ENCODE peak calls at places on chromosomes 4 and X, in eight cellular contexts. V, F, J, A, Q, K, B and U are unnamed samples.

GRCh38 chr4:156906325-156906724 is 65.3 kb downstream of the PDGFC start:
- DNase-seq in V (no peak), F (no peak), J (no peak), A (no peak), Q (no peak), K (no peak), B (no peak), U (no peak)

GRCh38 chr4:65917486-65917885 is 247.2 kb upstream of the EPHA5 start:
- DNase-seq in V (no peak), F (no peak), J (no peak), A (no peak), Q (no peak), K (no peak), B (no peak), U (no peak)

GRCh38 chr4:85039526-85039925 is 73.0 kb upstream of the WDFY3 start:
- DNase-seq in V (no peak), F (no peak), J (peak; percentile 64), A (peak; percentile 54), Q (no peak), K (no peak), B (no peak), U (peak; percentile 5)

GRCh38 chrX:109783712-109784109 is 50.7 kb upstream of the ACSL4 start:
- DNase-seq in V (no peak), F (no peak), J (peak; percentile 10), A (no peak), Q (no peak), K (no peak), B (no peak), U (no peak)

GRCh38 chr4:19722404-19722803 is 529.3 kb upstream of the SLIT2 start:
- DNase-seq in V (no peak), F (no peak), J (no peak), A (no peak), Q (no peak), K (no peak), B (no peak), U (no peak)

GRCh38 chrX:40299028-40299479 is 201.3 kb upstream of the BCOR start:
- DNase-seq in V (peak; percentile 74), F (no peak), J (no peak), A (no peak), Q (no peak), K (no peak), B (no peak), U (no peak)

GRCh38 chr4:101669138-101669831 is 121.2 kb upstream of the BANK1 start:
- DNase-seq in V (no peak), F (no peak), J (no peak), A (no peak), Q (no peak), K (no peak), B (no peak), U (no peak)

GRCh38 chr4:6561173-6561516 is 13.8 kb upstream of the MAN2B2 start:
- DNase-seq in V (no peak), F (no peak), J (no peak), A (no peak), Q (no peak), K (no peak), B (no peak), U (no peak)

GRCh38 chr4:95510145-95510544 is 38.6 kb downstream of the UNC5C start:
- DNase-seq in V (peak; percentile 55), F (no peak), J (no peak), A (peak; percentile 17), Q (no peak), K (no peak), B (no peak), U (no peak)

GRCh38 chrX:31209005-31209612 is 137.3 kb upstream of the FTHL17 start:
- DNase-seq in V (no peak), F (no peak), J (no peak), A (no peak), Q (no peak), K (no peak), B (no peak), U (peak; percentile 55)

GRCh38 chr4:33837043-33837442 is 2407.3 kb downstream of the ARAP2 start:
- DNase-seq in V (no peak), F (peak; percentile 29), J (peak; percentile 22), A (peak; percentile 0), Q (peak; percentile 35), K (no peak), B (no peak), U (peak; percentile 50)

GRCh38 chrX:103730746-103731508 is 20.2 kb downstream of the TMEM31 start:
- DNase-seq in V (no peak), F (peak; percentile 21), J (no peak), A (no peak), Q (peak; percentile 24), K (no peak), B (peak; percentile 15), U (peak; percentile 49)

GRCh38 chr4:137819964-137820383 is 287.7 kb upstream of the PCDH18 start:
- DNase-seq in V (peak; percentile 81), F (peak; percentile 18), J (peak; percentile 22), A (peak; percentile 53), Q (peak; percentile 24), K (no peak), B (no peak), U (no peak)

DNA sequence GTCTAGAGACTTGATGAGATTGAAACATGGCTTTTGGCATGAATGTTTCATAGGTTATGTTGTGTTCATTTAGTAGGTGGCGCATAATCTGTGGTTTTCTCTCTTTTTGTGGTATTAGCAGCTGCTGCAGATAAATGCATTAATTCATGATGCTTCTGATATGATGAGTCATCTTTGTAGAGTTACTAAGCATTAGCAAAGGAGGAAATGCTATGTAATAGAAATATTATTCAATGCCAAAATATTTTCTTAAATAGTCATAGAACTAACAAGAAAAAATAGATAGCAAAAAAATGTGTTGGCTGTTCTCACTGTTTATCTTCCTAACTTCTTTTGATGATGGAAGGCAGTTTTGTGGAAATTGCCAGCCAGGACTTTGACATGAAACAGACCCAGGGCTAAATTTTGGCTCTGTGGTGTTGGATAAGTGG is 3.6 kb downstream of the ZXDB start:
- DNase-seq in V (peak; percentile 1), F (peak; percentile 20), J (no peak), A (peak; percentile 28), Q (peak; percentile 22), K (no peak), B (no peak), U (peak; percentile 36)
- H3K4me3 ChIP-seq in V (peak overlapping the region; percentile 50), F (peak overlapping the region; percentile 42), J (peak overlapping the region; percentile 0), A (peak overlapping the region; percentile 34), Q (peak overlapping the region; percentile 24), K (no peak overlapping the region), B (peak overlapping the region; percentile 49), U (peak overlapping the region; percentile 23)

DNA sequence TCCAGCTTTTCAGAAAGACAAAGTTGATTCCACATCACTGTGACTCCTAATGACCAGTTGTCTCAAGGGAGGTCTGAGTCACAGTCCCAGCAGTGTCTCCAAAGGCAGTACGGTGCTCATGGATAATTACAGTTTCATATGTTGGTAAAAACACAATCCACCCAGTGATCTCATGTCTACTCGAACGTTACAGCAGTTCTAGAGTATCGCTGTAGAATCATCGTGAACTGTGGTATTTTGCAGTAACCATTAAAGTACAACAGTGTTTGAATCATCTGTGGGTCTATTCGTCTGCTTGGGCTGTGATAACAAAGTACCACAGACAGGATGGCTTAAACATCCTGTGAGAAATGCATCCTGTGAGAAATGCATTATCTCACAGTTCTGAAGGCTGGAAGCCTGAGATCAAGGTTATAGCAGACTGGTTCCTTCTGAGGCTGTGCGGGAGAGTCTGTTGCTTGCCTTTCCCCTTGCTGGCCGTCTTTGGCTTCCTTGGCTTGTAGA is 121.1 kb upstream of the SORBS2 start:
- DNase-seq in V (no peak), F (no peak), J (no peak), A (no peak), Q (no peak), K (peak; percentile 71), B (no peak), U (peak; percentile 56)
- TF ChIP-seq CTCF in V (no peak), F (no peak), J (no peak), A (no peak), Q (no peak), K (no peak), B (no peak), U (no peak)

GRCh38 chr4:140720387-140721087 is 35.6 kb downstream of the TBC1D9 start:
- DNase-seq in V (no peak), F (no peak), J (no peak), A (no peak), Q (no peak), K (no peak), B (no peak), U (no peak)

GRCh38 chr4:140719022-140719421 is 37.2 kb downstream of the TBC1D9 start:
- DNase-seq in V (no peak), F (no peak), J (no peak), A (no peak), Q (no peak), K (no peak), B (no peak), U (peak; percentile 31)

GRCh38 chr4:140719693-140720092 is 36.5 kb downstream of the TBC1D9 start:
- DNase-seq in V (no peak), F (no peak), J (no peak), A (no peak), Q (no peak), K (no peak), B (no peak), U (no peak)

GRCh38 chr4:140718240-140718639 is 37.9 kb downstream of the TBC1D9 start:
- DNase-seq in V (no peak), F (no peak), J (peak; percentile 79), A (no peak), Q (no peak), K (no peak), B (no peak), U (no peak)

DNA sequence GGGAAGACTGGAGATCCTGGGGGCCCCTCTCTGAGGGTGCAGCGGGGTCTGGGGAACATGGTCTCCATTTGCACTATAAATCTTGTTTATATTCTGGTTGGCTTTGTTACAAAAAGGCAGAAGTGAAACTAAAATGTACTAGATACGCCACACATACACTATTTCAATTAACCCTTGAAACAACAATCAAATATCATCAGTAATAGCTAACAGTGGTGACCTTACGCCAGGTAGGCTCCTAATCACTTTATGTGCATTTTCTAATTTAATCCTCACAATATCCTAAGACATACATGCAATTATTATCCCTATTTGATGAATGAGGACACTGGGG is 35.1 kb downstream of the TBC1D9 start:
- DNase-seq in V (no peak), F (no peak), J (no peak), A (no peak), Q (no peak), K (no peak), B (no peak), U (no peak)
- H3K4me3 ChIP-seq in V (no peak overlapping the region), F (no peak overlapping the region), J (peak overlapping the region; percentile 24), A (no peak overlapping the region), Q (no peak overlapping the region), K (no peak overlapping the region), B (peak overlapping the region; percentile 36), U (no peak overlapping the region)

GRCh38 chr4:93658443-93658842 is 170.1 kb upstream of the ATOH1 start:
- DNase-seq in V (no peak), F (no peak), J (no peak), A (no peak), Q (no peak), K (no peak), B (no peak), U (no peak)

GRCh38 chr4:93657527-93657926 is 171.0 kb upstream of the ATOH1 start:
- DNase-seq in V (no peak), F (no peak), J (no peak), A (no peak), Q (no peak), K (no peak), B (no peak), U (no peak)

GRCh38 chr4:93654276-93654675 is 174.3 kb upstream of the ATOH1 start:
- DNase-seq in V (no peak), F (no peak), J (no peak), A (no peak), Q (no peak), K (no peak), B (no peak), U (no peak)

GRCh38 chr4:93660036-93660435 is 168.5 kb upstream of the ATOH1 start:
- DNase-seq in V (no peak), F (no peak), J (no peak), A (no peak), Q (no peak), K (no peak), B (no peak), U (no peak)

GRCh38 chr4:93659629-93660028 is 168.9 kb upstream of the ATOH1 start:
- DNase-seq in V (no peak), F (no peak), J (no peak), A (peak; percentile 1), Q (no peak), K (no peak), B (no peak), U (no peak)
- TF ChIP-seq CTCF in V (no peak), F (no peak), J (no peak), A (no peak), Q (no peak), K (no peak), B (no peak), U (no peak)